ENCODE peak calls at places on chromosome 6, in ten cellular contexts. M, L, Z, W, G, Q, K, P, R and A are unnamed samples.

GRCh38 chr6:8269094-8269493 is 166.3 kb downstream of the SLC35B3 start:
- DNase-seq in M (no peak), L (no peak), Z (no peak), W (no peak), G (no peak), Q (no peak), K (no peak), P (no peak), R (no peak), A (no peak)

GRCh38 chr6:26536571-26537159 is 1.5 kb upstream of the HMGN4 start:
- DNase-seq in M (peak; percentile 55), L (peak; percentile 75), Z (no peak), W (no peak), G (no peak), Q (peak; percentile 59), K (peak; percentile 44), P (no peak), R (peak; percentile 6), A (peak; percentile 25)

GRCh38 chr6:82182756-82183155 is 64.8 kb downstream of the IBTK start:
- DNase-seq in M (no peak), L (no peak), Z (no peak), W (no peak), G (no peak), Q (no peak), K (no peak), P (no peak), R (no peak), A (no peak)

GRCh38 chr6:130513770-130514169 is 148.0 kb downstream of the TMEM200A start:
- DNase-seq in M (peak; percentile 92), L (no peak), Z (no peak), W (no peak), G (no peak), Q (no peak), K (no peak), P (no peak), R (no peak), A (no peak)

GRCh38 chr6:107957165-107957908 is 671 bp downstream of the SEC63 start:
- DNase-seq in M (peak; percentile 47), L (peak; percentile 76), Z (no peak), W (no peak), G (peak; percentile 43), Q (peak; percentile 68), K (peak; percentile 63), P (peak; percentile 48), R (peak; percentile 37), A (peak; percentile 29)

GRCh38 chr6:66568271-66568670 is 861.2 kb upstream of the EYS start:
- DNase-seq in M (no peak), L (no peak), Z (no peak), W (no peak), G (no peak), Q (no peak), K (no peak), P (no peak), R (no peak), A (no peak)

GRCh38 chr6:156852147-156852857 is 75.1 kb downstream of the ARID1B start:
- DNase-seq in M (no peak), L (no peak), Z (no peak), W (no peak), G (no peak), Q (no peak), K (no peak), P (no peak), R (no peak), A (no peak)

GRCh38 chr6:4848382-4849068 is 72.3 kb downstream of the CDYL start:
- DNase-seq in M (no peak), L (no peak), Z (no peak), W (no peak), G (peak; percentile 55), Q (peak; percentile 55), K (peak; percentile 22), P (no peak), R (peak; percentile 23), A (no peak)

GRCh38 chr6:38131527-38131965 is 312.0 kb downstream of the ZFAND3 start:
- DNase-seq in M (peak; percentile 99), L (no peak), Z (no peak), W (no peak), G (no peak), Q (no peak), K (peak; percentile 77), P (no peak), R (no peak), A (no peak)

GRCh38 chr6:152575621-152576150 is 61.5 kb downstream of the SYNE1 start:
- DNase-seq in M (peak; percentile 22), L (no peak), Z (no peak), W (no peak), G (no peak), Q (no peak), K (peak; percentile 89), P (no peak), R (no peak), A (no peak)

GRCh38 chr6:170097505-170098427 is 193.1 kb downstream of the DLL1 start:
- DNase-seq in M (no peak), L (peak; percentile 41), Z (peak; percentile 73), W (no peak), G (no peak), Q (no peak), K (no peak), P (no peak), R (peak; percentile 4), A (peak; percentile 10)

GRCh38 chr6:139765825-139766285 is 391.4 kb upstream of the CITED2 start:
- DNase-seq in M (no peak), L (no peak), Z (no peak), W (no peak), G (no peak), Q (peak; percentile 52), K (peak; percentile 31), P (no peak), R (no peak), A (no peak)

GRCh38 chr6:118565317-118565960 is 17.3 kb downstream of the PLN start:
- DNase-seq in M (no peak), L (no peak), Z (no peak), W (no peak), G (no peak), Q (peak; percentile 51), K (peak; percentile 42), P (no peak), R (no peak), A (no peak)

GRCh38 chr6:11350294-11350693 is 117.8 kb upstream of the NEDD9 start:
- DNase-seq in M (no peak), L (no peak), Z (no peak), W (no peak), G (no peak), Q (no peak), K (peak; percentile 65), P (no peak), R (no peak), A (no peak)

DNA sequence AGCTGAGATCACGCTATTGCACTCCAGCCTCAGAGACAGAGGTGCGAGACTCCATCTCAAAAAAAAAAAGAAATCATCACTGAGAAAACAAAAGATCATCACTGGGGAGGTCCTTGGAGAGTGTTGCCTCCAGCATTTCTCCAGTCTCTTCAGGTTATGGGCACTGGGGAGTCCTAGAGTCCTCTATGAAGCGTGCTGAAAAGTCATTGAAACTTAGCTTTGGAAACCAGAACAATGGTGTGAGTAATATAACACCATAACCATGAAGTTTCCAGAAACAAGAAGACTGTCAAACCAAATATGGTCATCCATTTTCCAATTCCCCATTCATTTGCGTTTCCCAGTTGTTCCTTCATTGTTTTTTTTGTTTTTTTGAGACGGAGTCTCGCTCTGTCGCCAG is 13.7 kb downstream of the ARMC12 start:
- DNase-seq in M (no peak), L (no peak), Z (no peak), W (no peak), G (no peak), Q (no peak), K (no peak), P (no peak), R (no peak), A (no peak)
- TF ChIP-seq CTCF in M (no peak), L (no peak), Z (no peak), W (no peak), G (no peak), Q (no peak), K (no peak), P (no peak), R (no peak), A (no peak)

GRCh38 chr6:28486988-28487742 is 28.4 kb downstream of the GPX6 start:
- DNase-seq in M (no peak), L (no peak), Z (no peak), W (no peak), G (no peak), Q (no peak), K (no peak), P (no peak), R (no peak), A (no peak)
- TF ChIP-seq CTCF in M (no peak), L (no peak), Z (no peak), W (no peak), G (no peak), Q (no peak), K (no peak), P (no peak), R (no peak), A (no peak)

DNA sequence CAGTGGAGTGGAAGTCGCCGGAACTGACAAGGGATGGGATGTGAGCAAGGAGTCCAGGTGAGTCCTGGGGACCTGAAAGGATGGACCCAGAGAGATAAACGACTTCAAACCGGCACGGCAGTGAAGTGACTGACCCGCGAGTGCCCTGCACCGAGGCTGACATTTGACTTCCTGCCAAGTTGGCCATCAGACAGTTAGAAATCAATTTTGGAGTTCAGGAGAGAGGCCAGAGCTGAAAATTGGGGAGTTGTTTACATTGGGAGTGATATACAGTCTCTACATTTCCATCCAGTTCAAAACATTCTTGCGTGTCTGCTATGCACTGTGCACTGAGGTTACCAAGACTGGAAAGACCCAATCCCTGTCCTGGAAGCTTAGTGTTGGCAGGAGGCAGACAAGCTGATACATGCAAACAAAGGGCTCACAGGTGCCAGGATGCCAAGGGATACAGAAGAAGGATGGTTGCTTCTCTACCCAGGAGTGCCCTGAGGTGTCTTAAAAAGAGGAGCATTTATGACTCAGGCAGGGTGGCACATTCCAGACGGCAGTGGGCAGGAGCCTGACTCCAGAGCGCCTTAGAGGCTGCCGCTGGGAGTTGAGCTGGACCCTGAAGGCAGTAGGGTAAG is 186.6 kb downstream of the MTHFD1L start:
- DNase-seq in M (no peak), L (no peak), Z (no peak), W (no peak), G (no peak), Q (no peak), K (peak; percentile 95), P (no peak), R (no peak), A (no peak)
- TF ChIP-seq CTCF in M (no peak), L (no peak), Z (no peak), W (no peak), G (no peak), Q (no peak), K (no peak), P (no peak), R (no peak), A (no peak)

DNA sequence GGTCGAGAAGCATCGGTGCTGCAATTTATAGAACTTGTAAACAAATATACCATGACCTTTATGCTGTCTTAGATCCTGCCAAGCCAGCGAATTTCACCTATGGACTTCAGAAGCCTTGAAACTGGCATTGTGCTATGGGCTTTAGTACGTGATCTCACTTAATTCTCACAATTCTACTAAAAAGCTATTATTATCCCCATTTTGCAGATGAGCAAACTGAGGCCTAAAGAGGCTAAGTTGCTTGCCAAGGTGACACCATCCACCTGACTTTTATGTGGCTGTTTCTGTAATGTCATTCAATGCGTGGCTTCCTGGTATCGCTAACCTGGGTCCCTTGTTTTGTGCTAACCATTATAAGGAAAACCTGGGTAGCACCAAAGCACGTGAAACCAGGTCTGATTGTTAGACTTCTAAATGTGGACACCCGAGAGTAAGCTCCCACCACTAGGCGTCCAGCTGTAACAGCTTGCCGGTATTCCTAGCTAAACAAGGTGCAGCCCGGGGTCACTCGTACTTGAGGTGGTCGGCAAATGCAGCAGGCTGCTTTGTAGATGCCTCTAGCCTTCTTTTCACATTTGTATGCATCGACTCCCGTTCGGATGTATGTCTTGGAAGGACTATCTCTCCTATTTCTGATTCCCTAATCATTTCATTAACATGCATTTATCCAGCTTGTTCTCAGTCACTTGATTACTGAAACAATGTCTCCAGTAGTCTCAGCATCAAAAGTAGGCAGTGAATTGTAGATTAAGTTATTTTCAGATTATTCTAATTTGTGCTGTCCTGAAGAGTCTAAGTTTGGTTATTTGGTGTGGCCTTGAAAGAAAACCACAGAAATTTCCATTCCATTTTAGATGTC is 1.1 kb downstream of the SYNJ2 start:
- DNase-seq in M (no peak), L (peak; percentile 64), Z (peak; percentile 77), W (no peak), G (no peak), Q (no peak), K (peak; percentile 20), P (no peak), R (no peak), A (no peak)
- TF ChIP-seq CTCF in M (peak; percentile 54), L (peak; percentile 30), Z (no peak), W (peak; percentile 52), G (no peak), Q (peak; percentile 27), K (peak; percentile 15), P (no peak), R (no peak), A (no peak)